ENCODE peak calls at places on chromosome 13, in nine cellular contexts. T is fibroblast of pulmonary artery, O is H9, P is kidney epithelial cell, M is heart left ventricle, X is neural crest cell, I is adrenal gland, Z is body of pancreas, D is fibroblast of mammary gland. B is an unnamed sample.

GRCh38 chr13:74191036-74191809 is 57.0 kb upstream of the KLF12 start:
- DNase-seq in T (no peak), O (no peak), P (peak), M (no peak), X (no peak), I (no peak), Z (no peak), D (no peak), B (no peak)

GRCh38 chr13:87444135-87444534 is 227.0 kb upstream of the SLITRK5 start:
- DNase-seq in T (no peak), O (no peak), P (no peak), M (no peak), X (no peak), I (no peak), Z (no peak), D (no peak), B (no peak)

GRCh38 chr13:33132644-33133440 is 116.6 kb downstream of the KL start:
- DNase-seq in T (peak), O (no peak), P (no peak), M (no peak), X (no peak), I (no peak), Z (no peak), D (peak), B (no peak)

GRCh38 chr13:34731486-34731885 is 210.6 kb upstream of the NBEA start:
- DNase-seq in T (no peak), O (no peak), P (no peak), M (no peak), X (no peak), I (no peak), Z (no peak), D (no peak), B (no peak)

GRCh38 chr13:46906440-46906839 is 9.6 kb upstream of the HTR2A start:
- DNase-seq in T (no peak), O (no peak), P (no peak), M (no peak), X (no peak), I (no peak), Z (no peak), D (peak), B (no peak)

GRCh38 chr13:39601636-39602035 is 1.4 kb downstream of the LHFPL6 start:
- DNase-seq in T (no peak), O (no peak), P (no peak), M (no peak), X (no peak), I (no peak), Z (no peak), D (no peak), B (no peak)

GRCh38 chr13:30038884-30039283 is 188.5 kb upstream of the UBL3 start:
- DNase-seq in T (peak), O (no peak), P (no peak), M (no peak), X (no peak), I (no peak), Z (no peak), D (peak), B (no peak)

GRCh38 chr13:21483748-21484147 is 24.6 kb upstream of the ZDHHC20 start:
- DNase-seq in T (no peak), O (no peak), P (no peak), M (no peak), X (no peak), I (no peak), Z (no peak), D (no peak), B (no peak)

GRCh38 chr13:89238496-89238895 is 1567.3 kb downstream of the SLITRK5 start:
- DNase-seq in T (no peak), O (no peak), P (no peak), M (no peak), X (no peak), I (no peak), Z (no peak), D (no peak), B (no peak)

GRCh38 chr13:111938743-111939142 is 128.2 kb upstream of the SOX1 start:
- DNase-seq in T (no peak), O (peak), P (no peak), M (no peak), X (no peak), I (peak), Z (no peak), D (no peak), B (no peak)

GRCh38 chr13:31161583-31162150 is at the start of gene HSPH1:
- DNase-seq in T (peak), O (peak), P (peak), M (peak), X (peak), I (peak), Z (peak), D (peak), B (peak)
- TF ChIP-seq CTCF in T (no peak), O (peak), P (peak), M (no peak), X (peak), I (no peak), Z (no peak), D (no peak), B (peak)

GRCh38 chr13:76822691-76823267 is 63.4 kb downstream of the KCTD12 start:
- DNase-seq in T (peak), O (no peak), P (no peak), M (no peak), X (no peak), I (no peak), Z (no peak), D (peak), B (no peak)
- TF ChIP-seq CTCF in T (peak), O (peak), P (peak), M (no peak), X (no peak), I (peak), Z (no peak), D (peak), B (peak)

GRCh38 chr13:36094478-36094877 is 36.7 kb downstream of the DCLK1 start:
- DNase-seq in T (no peak), O (no peak), P (no peak), M (no peak), X (no peak), I (no peak), Z (no peak), D (no peak), B (no peak)

GRCh38 chr13:36101157-36101556 is 30.0 kb downstream of the DCLK1 start:
- DNase-seq in T (no peak), O (no peak), P (no peak), M (no peak), X (no peak), I (no peak), Z (no peak), D (no peak), B (no peak)

GRCh38 chr13:36098080-36098479 is 33.1 kb downstream of the DCLK1 start:
- DNase-seq in T (no peak), O (no peak), P (no peak), M (no peak), X (no peak), I (no peak), Z (no peak), D (peak), B (no peak)

GRCh38 chr13:36096411-36097184 is 34.6 kb downstream of the DCLK1 start:
- DNase-seq in T (peak), O (no peak), P (peak), M (no peak), X (no peak), I (no peak), Z (no peak), D (peak), B (no peak)
- TF ChIP-seq CTCF in T (no peak), O (no peak), P (no peak), M (no peak), X (no peak), I (no peak), Z (no peak), D (no peak), B (no peak)

DNA sequence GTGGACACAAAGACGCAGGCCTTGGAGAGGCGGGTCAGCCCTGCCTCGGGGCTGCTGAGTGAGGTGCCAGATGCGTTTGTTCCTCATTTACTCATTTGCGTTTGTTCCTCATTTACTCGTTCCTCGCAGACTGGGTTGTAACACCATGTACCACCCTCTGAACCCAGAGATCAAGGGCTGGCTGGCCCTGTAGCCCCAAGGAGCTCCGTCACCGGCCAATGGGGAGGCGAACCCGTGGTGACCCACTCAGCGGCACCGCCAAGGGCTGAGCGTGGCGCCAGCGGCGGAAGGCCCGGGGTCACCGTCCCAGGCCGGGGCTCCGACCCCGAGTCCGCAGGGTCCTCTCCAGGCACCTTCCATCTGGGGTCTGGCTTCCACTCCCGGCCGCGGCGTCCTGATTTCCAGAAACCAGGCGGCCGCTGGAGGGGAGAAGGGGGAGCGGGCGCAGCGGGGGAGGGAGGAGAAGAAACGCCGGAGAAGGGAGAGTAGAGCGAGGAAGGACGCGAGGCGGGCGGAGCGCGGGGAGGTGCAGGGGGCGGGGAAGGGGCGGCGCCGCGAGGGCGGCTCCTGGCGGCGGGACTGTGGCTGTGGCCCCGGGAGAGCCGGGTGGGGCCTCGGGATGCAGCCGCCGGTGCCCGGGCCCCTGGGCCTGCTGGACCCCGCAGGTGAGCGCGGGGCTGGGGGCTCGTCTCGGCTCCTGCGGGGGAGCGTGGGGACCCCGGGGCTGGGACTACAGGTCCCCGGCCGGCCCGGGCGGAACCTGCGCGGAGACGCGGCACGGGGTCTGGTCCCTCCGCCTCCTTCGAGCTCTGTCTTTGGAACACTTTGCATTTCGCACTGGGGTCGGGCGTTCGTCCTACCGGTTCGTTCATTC is at the start of gene TMEM255B:
- DNase-seq in T (peak), O (peak), P (no peak), M (peak), X (peak), I (peak), Z (peak), D (peak), B (peak)
- TF ChIP-seq CTCF in T (no peak), O (peak), P (no peak), M (peak), X (peak), I (no peak), Z (peak), D (no peak), B (peak)

DNA sequence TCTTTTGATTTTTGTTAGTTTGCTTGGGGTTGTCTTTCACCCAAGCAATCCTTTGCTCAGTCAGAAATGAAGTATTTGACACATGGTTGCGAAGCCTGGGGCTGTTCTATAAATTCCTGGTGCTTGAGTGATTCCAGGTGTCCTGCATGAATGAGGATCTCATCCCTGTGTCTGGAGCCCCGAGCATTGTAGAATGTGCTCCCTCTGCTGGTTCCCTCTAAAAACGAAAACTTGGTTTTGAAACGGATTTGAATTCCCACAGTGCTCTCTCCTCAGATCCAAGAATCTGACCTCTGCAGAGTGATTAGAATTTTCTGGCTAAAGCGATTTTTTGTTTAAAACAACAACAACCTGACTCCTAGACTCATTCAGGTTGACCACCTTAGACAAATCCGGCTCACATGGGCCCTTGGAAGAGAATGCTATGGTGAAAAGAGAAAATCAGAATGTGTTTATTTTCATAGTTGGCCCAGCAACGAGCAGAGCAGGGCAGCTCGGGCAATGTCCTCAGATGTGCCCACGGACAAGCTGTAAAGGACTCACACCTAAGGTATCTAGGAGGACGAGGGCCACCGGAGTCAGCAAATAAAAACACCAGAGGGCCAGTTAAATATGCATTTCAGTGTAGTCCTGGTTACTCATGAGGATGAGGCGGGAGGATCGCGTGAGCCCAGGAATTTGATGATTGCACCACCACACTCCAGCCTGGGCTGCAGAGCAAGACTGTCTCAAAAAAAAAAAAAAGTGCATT is 8.7 kb upstream of the ATP12A start:
- DNase-seq in T (peak), O (peak), P (peak), M (no peak), X (peak), I (peak), Z (peak), D (peak), B (no peak)
- TF ChIP-seq CTCF in T (peak), O (peak), P (peak), M (peak), X (peak), I (peak), Z (peak), D (peak), B (peak)

GRCh38 chr13:82330499-82330898 is 1551.8 kb downstream of the SLITRK1 start:
- DNase-seq in T (peak), O (no peak), P (no peak), M (no peak), X (no peak), I (no peak), Z (no peak), D (peak), B (no peak)
- TF ChIP-seq CTCF in T (peak), O (peak), P (peak), M (no peak), X (peak), I (peak), Z (peak), D (peak), B (peak)

B was measured in upper lobe of right lung.